ENCODE peak calls at places on chromosome 20, in five cellular contexts. One of them, this sample, is unnamed.

GRCh38 chr20:46267108-46267820 is 41.0 kb downstream of the CDH22 start:
- DNase-seq in activated CD8-positive, alpha-beta memory T cell treated with anti-CD3 and anti-CD28 coated beads for 24 hours: no peak
- DNase-seq in spleen: no peak
- DNase-seq in GM06990: no peak
- DNase-seq in activated CD8-positive, alpha-beta T cell treated with anti-CD3 and anti-CD28 coated beads, Interleukin-2, amount 10 ng/mL, durations not matched to agents 7 days and 5 days: no peak
- DNase-seq in this sample: no peak

GRCh38 chr20:31630187-31630790 is 7.4 kb upstream of the COX4I2 start:
- DNase-seq in spleen: no peak
- DNase-seq in activated CD8-positive, alpha-beta T cell treated with anti-CD3 and anti-CD28 coated beads, Interleukin-2, amount 10 ng/mL, durations not matched to agents 7 days and 5 days: no peak
- DNase-seq in activated CD8-positive, alpha-beta memory T cell treated with anti-CD3 and anti-CD28 coated beads for 24 hours: no peak
- DNase-seq in GM06990: no peak
- DNase-seq in this sample: no peak

GRCh38 chr20:3156811-3157619 is 2.6 kb downstream of the FASTKD5 start:
- DNase-seq in activated CD8-positive, alpha-beta memory T cell treated with anti-CD3 and anti-CD28 coated beads for 24 hours: no peak
- DNase-seq in GM06990: peak
- DNase-seq in activated CD8-positive, alpha-beta T cell treated with anti-CD3 and anti-CD28 coated beads, Interleukin-2, amount 10 ng/mL, durations not matched to agents 7 days and 5 days: no peak
- DNase-seq in spleen: no peak
- DNase-seq in this sample: peak

GRCh38 chr20:5181955-5182354 is 55.1 kb downstream of the CDS2 start:
- DNase-seq in activated CD8-positive, alpha-beta memory T cell treated with anti-CD3 and anti-CD28 coated beads for 24 hours: no peak
- DNase-seq in spleen: no peak
- DNase-seq in activated CD8-positive, alpha-beta T cell treated with anti-CD3 and anti-CD28 coated beads, Interleukin-2, amount 10 ng/mL, durations not matched to agents 7 days and 5 days: no peak
- DNase-seq in GM06990: no peak
- DNase-seq in this sample: no peak

GRCh38 chr20:36408219-36408618 is 102.1 kb downstream of the DLGAP4 start:
- DNase-seq in activated CD8-positive, alpha-beta T cell treated with anti-CD3 and anti-CD28 coated beads, Interleukin-2, amount 10 ng/mL, durations not matched to agents 7 days and 5 days: no peak
- DNase-seq in GM06990: no peak
- DNase-seq in spleen: no peak
- DNase-seq in activated CD8-positive, alpha-beta memory T cell treated with anti-CD3 and anti-CD28 coated beads for 24 hours: no peak
- DNase-seq in this sample: peak

GRCh38 chr20:50335105-50335504 is 144.5 kb downstream of the CEBPB start:
- DNase-seq in activated CD8-positive, alpha-beta T cell treated with anti-CD3 and anti-CD28 coated beads, Interleukin-2, amount 10 ng/mL, durations not matched to agents 7 days and 5 days: peak
- DNase-seq in spleen: peak
- DNase-seq in GM06990: no peak
- DNase-seq in activated CD8-positive, alpha-beta memory T cell treated with anti-CD3 and anti-CD28 coated beads for 24 hours: no peak
- DNase-seq in this sample: peak

GRCh38 chr20:47088339-47088738 is 193.7 kb downstream of the EYA2 start:
- DNase-seq in activated CD8-positive, alpha-beta memory T cell treated with anti-CD3 and anti-CD28 coated beads for 24 hours: no peak
- DNase-seq in spleen: no peak
- DNase-seq in activated CD8-positive, alpha-beta T cell treated with anti-CD3 and anti-CD28 coated beads, Interleukin-2, amount 10 ng/mL, durations not matched to agents 7 days and 5 days: no peak
- DNase-seq in GM06990: no peak
- DNase-seq in this sample: no peak

GRCh38 chr20:62427172-62428007 is at the start of gene RBBP8NL:
- DNase-seq in activated CD8-positive, alpha-beta T cell treated with anti-CD3 and anti-CD28 coated beads, Interleukin-2, amount 10 ng/mL, durations not matched to agents 7 days and 5 days: no peak
- DNase-seq in spleen: no peak
- DNase-seq in activated CD8-positive, alpha-beta memory T cell treated with anti-CD3 and anti-CD28 coated beads for 24 hours: no peak
- DNase-seq in GM06990: no peak
- DNase-seq in this sample: peak

GRCh38 chr20:53900380-53900999 is 169.9 kb downstream of the BCAS1 start:
- DNase-seq in activated CD8-positive, alpha-beta memory T cell treated with anti-CD3 and anti-CD28 coated beads for 24 hours: no peak
- DNase-seq in GM06990: no peak
- DNase-seq in spleen: no peak
- DNase-seq in activated CD8-positive, alpha-beta T cell treated with anti-CD3 and anti-CD28 coated beads, Interleukin-2, amount 10 ng/mL, durations not matched to agents 7 days and 5 days: no peak
- DNase-seq in this sample: peak

GRCh38 chr20:4661191-4661590 is 60.5 kb upstream of the PRND start:
- DNase-seq in activated CD8-positive, alpha-beta T cell treated with anti-CD3 and anti-CD28 coated beads, Interleukin-2, amount 10 ng/mL, durations not matched to agents 7 days and 5 days: peak
- DNase-seq in activated CD8-positive, alpha-beta memory T cell treated with anti-CD3 and anti-CD28 coated beads for 24 hours: peak
- DNase-seq in spleen: peak
- DNase-seq in GM06990: no peak
- DNase-seq in this sample: no peak

GRCh38 chr20:59028812-59029211 is 3.3 kb downstream of the ATP5F1E start:
- DNase-seq in GM06990: no peak
- DNase-seq in activated CD8-positive, alpha-beta memory T cell treated with anti-CD3 and anti-CD28 coated beads for 24 hours: no peak
- DNase-seq in activated CD8-positive, alpha-beta T cell treated with anti-CD3 and anti-CD28 coated beads, Interleukin-2, amount 10 ng/mL, durations not matched to agents 7 days and 5 days: peak
- DNase-seq in spleen: no peak
- DNase-seq in this sample: peak

GRCh38 chr20:43846516-43846905 is 68.1 kb upstream of the TOX2 start:
- DNase-seq in activated CD8-positive, alpha-beta T cell treated with anti-CD3 and anti-CD28 coated beads, Interleukin-2, amount 10 ng/mL, durations not matched to agents 7 days and 5 days: no peak
- DNase-seq in spleen: no peak
- DNase-seq in activated CD8-positive, alpha-beta memory T cell treated with anti-CD3 and anti-CD28 coated beads for 24 hours: no peak
- DNase-seq in GM06990: no peak
- DNase-seq in this sample: no peak

GRCh38 chr20:57598060-57598459 is 22.2 kb downstream of the ZBP1 start:
- DNase-seq in GM06990: no peak
- DNase-seq in activated CD8-positive, alpha-beta T cell treated with anti-CD3 and anti-CD28 coated beads, Interleukin-2, amount 10 ng/mL, durations not matched to agents 7 days and 5 days: no peak
- DNase-seq in activated CD8-positive, alpha-beta memory T cell treated with anti-CD3 and anti-CD28 coated beads for 24 hours: no peak
- DNase-seq in spleen: peak
- DNase-seq in this sample: no peak

GRCh38 chr20:46735436-46735835 is 26.0 kb downstream of the SLC2A10 start:
- DNase-seq in spleen: no peak
- DNase-seq in activated CD8-positive, alpha-beta memory T cell treated with anti-CD3 and anti-CD28 coated beads for 24 hours: no peak
- DNase-seq in GM06990: no peak
- DNase-seq in activated CD8-positive, alpha-beta T cell treated with anti-CD3 and anti-CD28 coated beads, Interleukin-2, amount 10 ng/mL, durations not matched to agents 7 days and 5 days: no peak
- DNase-seq in this sample: no peak

GRCh38 chr20:47071646-47072185 is 177.1 kb downstream of the EYA2 start:
- DNase-seq in GM06990: no peak
- DNase-seq in activated CD8-positive, alpha-beta memory T cell treated with anti-CD3 and anti-CD28 coated beads for 24 hours: no peak
- DNase-seq in activated CD8-positive, alpha-beta T cell treated with anti-CD3 and anti-CD28 coated beads, Interleukin-2, amount 10 ng/mL, durations not matched to agents 7 days and 5 days: no peak
- DNase-seq in spleen: no peak
- DNase-seq in this sample: no peak

GRCh38 chr20:20824924-20825584 is 112.6 kb upstream of the RALGAPA2 start:
- DNase-seq in spleen: peak
- DNase-seq in activated CD8-positive, alpha-beta T cell treated with anti-CD3 and anti-CD28 coated beads, Interleukin-2, amount 10 ng/mL, durations not matched to agents 7 days and 5 days: peak
- DNase-seq in GM06990: peak
- DNase-seq in activated CD8-positive, alpha-beta memory T cell treated with anti-CD3 and anti-CD28 coated beads for 24 hours: peak
- DNase-seq in this sample: peak

GRCh38 chr20:25038591-25039015 is 19.3 kb downstream of the ACSS1 start:
- DNase-seq in activated CD8-positive, alpha-beta T cell treated with anti-CD3 and anti-CD28 coated beads, Interleukin-2, amount 10 ng/mL, durations not matched to agents 7 days and 5 days: no peak
- DNase-seq in spleen: peak
- DNase-seq in GM06990: no peak
- DNase-seq in activated CD8-positive, alpha-beta memory T cell treated with anti-CD3 and anti-CD28 coated beads for 24 hours: no peak
- DNase-seq in this sample: no peak

GRCh38 chr20:23187759-23188158 is 101.6 kb upstream of the CD93 start:
- DNase-seq in activated CD8-positive, alpha-beta T cell treated with anti-CD3 and anti-CD28 coated beads, Interleukin-2, amount 10 ng/mL, durations not matched to agents 7 days and 5 days: no peak
- DNase-seq in spleen: peak
- DNase-seq in GM06990: no peak
- DNase-seq in activated CD8-positive, alpha-beta memory T cell treated with anti-CD3 and anti-CD28 coated beads for 24 hours: no peak
- DNase-seq in this sample: peak

GRCh38 chr20:5077761-5078387 is 41.9 kb downstream of the PCNA start:
- DNase-seq in GM06990: no peak
- DNase-seq in activated CD8-positive, alpha-beta memory T cell treated with anti-CD3 and anti-CD28 coated beads for 24 hours: peak
- DNase-seq in spleen: no peak
- DNase-seq in activated CD8-positive, alpha-beta T cell treated with anti-CD3 and anti-CD28 coated beads, Interleukin-2, amount 10 ng/mL, durations not matched to agents 7 days and 5 days: peak
- DNase-seq in this sample: no peak

GRCh38 chr20:52256465-52256864 is 64.9 kb upstream of the ZFP64 start:
- DNase-seq in spleen: no peak
- DNase-seq in activated CD8-positive, alpha-beta T cell treated with anti-CD3 and anti-CD28 coated beads, Interleukin-2, amount 10 ng/mL, durations not matched to agents 7 days and 5 days: no peak
- DNase-seq in GM06990: no peak
- DNase-seq in activated CD8-positive, alpha-beta memory T cell treated with anti-CD3 and anti-CD28 coated beads for 24 hours: no peak
- DNase-seq in this sample: no peak

This sample was measured in bronchial epithelial cell.